ENCODE peak calls at places on chromosomes 1 and 21, in ten cellular contexts. X is tibial artery; S is Ammon's horn; G is astrocyte of the cerebellum; J is activated CD4-positive, alpha-beta T cell treated with anti-CD3 and anti-CD28 coated beads, Interleukin-2, amount 10 ng/mL, durations not matched to agents 7 days and 5 days; Z is right cardiac atrium; F is stimulated activated effector memory CD8-positive, alpha-beta T cell treated with anti-CD3 and anti-CD28 coated beads, Interleukin-12 subunit alpha, Interleukin-12 subunit beta, amount 100 ng/mL, for 72 hours; T is activated CD4-positive, alpha-beta memory T cell treated with anti-CD3 and anti-CD28 coated beads, Interleukin-2, amount 10 ng/mL, durations not matched to agents 7 days and 5 days; W is NCI-H1417; K is fibroblast of villous mesenchyme. V is an unnamed sample.

GRCh38 chr1:219801433-219801832 is 126.9 kb downstream of the SLC30A10 start:
- DNase-seq in X (no peak), S (no peak), G (no peak), J (no peak), Z (no peak), F (no peak), T (no peak), W (no peak), K (no peak), V (no peak)

GRCh38 chr1:41360074-41361027 is 883 bp upstream of the FOXO6 start:
- DNase-seq in X (peak; percentile 60), S (no peak), G (no peak), J (no peak), Z (no peak), F (no peak), T (no peak), W (peak; percentile 47), K (no peak), V (no peak)

GRCh38 chr1:53619811-53620619 is 118.9 kb downstream of the GLIS1 start:
- DNase-seq in X (peak; percentile 62), S (peak; percentile 67), G (no peak), J (no peak), Z (no peak), F (no peak), T (no peak), W (no peak), K (peak; percentile 24), V (no peak)

GRCh38 chr1:5755552-5756125 is 236.6 kb downstream of the NPHP4 start:
- DNase-seq in X (peak; percentile 54), S (no peak), G (no peak), J (no peak), Z (no peak), F (no peak), T (no peak), W (no peak), K (no peak), V (no peak)

GRCh38 chr1:55378582-55378981 is 163.4 kb upstream of the USP24 start:
- DNase-seq in X (peak; percentile 78), S (no peak), G (peak; percentile 44), J (peak; percentile 23), Z (no peak), F (peak; percentile 47), T (peak; percentile 25), W (no peak), K (peak; percentile 34), V (no peak)

GRCh38 chr1:103541431-103541830 is 15.9 kb downstream of the RNPC3 start:
- DNase-seq in X (no peak), S (no peak), G (no peak), J (no peak), Z (no peak), F (no peak), T (no peak), W (no peak), K (no peak), V (no peak)

GRCh38 chr1:179828554-179829110 is 49.0 kb downstream of the TOR1AIP2 start:
- DNase-seq in X (peak; percentile 23), S (no peak), G (no peak), J (no peak), Z (no peak), F (no peak), T (no peak), W (no peak), K (no peak), V (no peak)

GRCh38 chr21:42580793-42581201 is 67.1 kb downstream of the SLC37A1 start:
- DNase-seq in X (peak; percentile 40), S (no peak), G (no peak), J (no peak), Z (no peak), F (no peak), T (no peak), W (no peak), K (no peak), V (no peak)

GRCh38 chr1:116131866-116132605 is 20.8 kb downstream of the MAB21L3 start:
- DNase-seq in X (no peak), S (no peak), G (no peak), J (no peak), Z (no peak), F (peak; percentile 18), T (no peak), W (no peak), K (no peak), V (no peak)

GRCh38 chr1:114620419-114620818 is 39.0 kb upstream of the BCAS2 start:
- DNase-seq in X (no peak), S (peak; percentile 10), G (no peak), J (no peak), Z (no peak), F (no peak), T (no peak), W (no peak), K (no peak), V (no peak)

GRCh38 chr1:155307247-155307740 is 1.4 kb upstream of the FDPS start:
- DNase-seq in X (no peak), S (peak; percentile 17), G (no peak), J (no peak), Z (no peak), F (no peak), T (no peak), W (peak; percentile 33), K (peak; percentile 77), V (peak; percentile 32)

GRCh38 chr1:176696109-176696508 is 233.1 kb downstream of the PAPPA2 start:
- DNase-seq in X (no peak), S (no peak), G (no peak), J (no peak), Z (no peak), F (no peak), T (no peak), W (peak; percentile 68), K (peak; percentile 10), V (peak; percentile 58)

GRCh38 chr1:109770331-109771095 is 6.8 kb upstream of the EPS8L3 start:
- DNase-seq in X (peak; percentile 55), S (peak; percentile 88), G (no peak), J (no peak), Z (peak; percentile 41), F (no peak), T (no peak), W (no peak), K (no peak), V (no peak)

GRCh38 chr1:38129473-38129872 is 82.9 kb upstream of the POU3F1 start:
- DNase-seq in X (no peak), S (no peak), G (no peak), J (no peak), Z (no peak), F (no peak), T (no peak), W (no peak), K (no peak), V (no peak)

GRCh38 chr1:27027575-27028250 is 15.1 kb upstream of the TENT5B start:
- DNase-seq in X (no peak), S (no peak), G (peak; percentile 61), J (no peak), Z (no peak), F (no peak), T (no peak), W (peak; percentile 55), K (peak; percentile 69), V (no peak)

GRCh38 chr1:218339267-218339831 is 5.8 kb upstream of the TGFB2 start:
- DNase-seq in X (no peak), S (peak; percentile 64), G (no peak), J (no peak), Z (no peak), F (no peak), T (no peak), W (peak; percentile 74), K (peak; percentile 60), V (peak; percentile 44)

GRCh38 chr1:64107587-64107986 is 95.8 kb upstream of the UBE2U start:
- DNase-seq in X (no peak), S (no peak), G (no peak), J (no peak), Z (no peak), F (no peak), T (no peak), W (no peak), K (no peak), V (no peak)

GRCh38 chr1:186605762-186606350 is 74.4 kb downstream of the PTGS2 start:
- DNase-seq in X (no peak), S (peak; percentile 15), G (peak; percentile 53), J (peak; percentile 51), Z (no peak), F (no peak), T (peak; percentile 36), W (peak; percentile 56), K (peak; percentile 60), V (peak; percentile 52)

GRCh38 chr1:220491891-220492290 is 36.0 kb upstream of the MARK1 start:
- DNase-seq in X (no peak), S (no peak), G (no peak), J (no peak), Z (no peak), F (no peak), T (no peak), W (no peak), K (no peak), V (no peak)

GRCh38 chr1:113940365-113941244 is 11.5 kb downstream of the HIPK1 start:
- DNase-seq in X (no peak), S (no peak), G (no peak), J (peak; percentile 51), Z (no peak), F (peak; percentile 79), T (peak; percentile 54), W (no peak), K (no peak), V (no peak)

GRCh38 chr1:236081546-236082227 is 16.8 kb upstream of the NID1 start:
- DNase-seq in X (no peak), S (no peak), G (no peak), J (no peak), Z (no peak), F (no peak), T (no peak), W (no peak), K (no peak), V (no peak)

GRCh38 chr1:67489643-67490042 is 59.4 kb upstream of the SERBP1 start:
- DNase-seq in X (no peak), S (no peak), G (no peak), J (no peak), Z (no peak), F (no peak), T (no peak), W (peak; percentile 59), K (peak; percentile 19), V (peak; percentile 32)

GRCh38 chr1:155077758-155078495 is 710 bp upstream of the EFNA3 start:
- DNase-seq in X (no peak), S (no peak), G (no peak), J (no peak), Z (no peak), F (no peak), T (no peak), W (peak; percentile 47), K (no peak), V (no peak)

GRCh38 chr21:15135867-15136629 is 71.2 kb upstream of the NRIP1 start:
- DNase-seq in X (no peak), S (no peak), G (no peak), J (no peak), Z (no peak), F (no peak), T (no peak), W (no peak), K (no peak), V (no peak)

GRCh38 chr21:27258222-27258621 is 291.3 kb upstream of the ADAMTS5 start:
- DNase-seq in X (no peak), S (no peak), G (no peak), J (no peak), Z (no peak), F (no peak), T (no peak), W (no peak), K (no peak), V (no peak)

GRCh38 chr1:33321178-33321577 is 280 bp upstream of the A3GALT2 start:
- DNase-seq in X (peak; percentile 59), S (no peak), G (no peak), J (no peak), Z (no peak), F (no peak), T (no peak), W (no peak), K (no peak), V (no peak)

GRCh38 chr1:244075247-244075722 is 24.2 kb downstream of the ZBTB18 start:
- DNase-seq in X (no peak), S (no peak), G (no peak), J (no peak), Z (no peak), F (no peak), T (no peak), W (no peak), K (peak; percentile 3), V (no peak)

GRCh38 chr1:179090923-179091322 is 9.1 kb downstream of the TOR3A start:
- DNase-seq in X (no peak), S (no peak), G (no peak), J (no peak), Z (no peak), F (no peak), T (no peak), W (no peak), K (no peak), V (no peak)